ENCODE peak calls at places on chromosomes 6 and 20, in four cellular contexts. P is omental fat pad, I is activated B cell treated with CpG ODN at 0.5 μM for 24 hours, U is HCT116. B is an unnamed sample.
A peak's percentile ranks its signal among the peaks of the same experiment; 100 is the strongest.

GRCh38 chr6:9225441-9225871 is 790.1 kb upstream of the SLC35B3 start:
- DNase-seq in P (no peak), I (no peak), U (no peak), B (no peak)

GRCh38 chr6:780669-781068 is 87.7 kb upstream of the EXOC2 start:
- DNase-seq in P (no peak), I (no peak), U (no peak), B (no peak)

GRCh38 chr20:63284544-63284949 is 8.4 kb upstream of the COL20A1 start:
- DNase-seq in P (no peak), I (no peak), U (no peak), B (no peak)

GRCh38 chr20:40690836-40691565 is 2.0 kb upstream of the MAFB start:
- DNase-seq in P (no peak), I (no peak), U (no peak), B (no peak)

GRCh38 chr20:63405102-63405730 is 44.1 kb upstream of the CHRNA4 start:
- DNase-seq in P (no peak), I (no peak), U (no peak), B (no peak)

GRCh38 chr6:98824163-98824906 is 10.0 kb upstream of the POU3F2 start:
- DNase-seq in P (no peak), I (no peak), U (no peak), B (no peak)

GRCh38 chr20:10306440-10307358 is 88.1 kb downstream of the SNAP25 start:
- DNase-seq in P (no peak), I (no peak), U (no peak), B (no peak)

GRCh38 chr20:57432874-57433491 is 41.8 kb downstream of the RBM38 start:
- DNase-seq in P (no peak), I (peak; percentile 53), U (no peak), B (peak; percentile 72)

GRCh38 chr6:12198851-12199250 is 91.3 kb upstream of the EDN1 start:
- DNase-seq in P (no peak), I (no peak), U (no peak), B (no peak)

GRCh38 chr20:47358672-47359532 is 2.4 kb upstream of the ZMYND8 start:
- DNase-seq in P (no peak), I (no peak), U (peak; percentile 49), B (peak; percentile 94)

GRCh38 chr6:157929076-157929475 is 52.6 kb upstream of the SYNJ2 start:
- DNase-seq in P (no peak), I (no peak), U (no peak), B (no peak)

GRCh38 chr20:32891926-32892660 is 33.4 kb downstream of the EFCAB8 start:
- DNase-seq in P (no peak), I (no peak), U (no peak), B (no peak)

GRCh38 chr6:28522594-28523557 is 2.8 kb upstream of the GPX5 start:
- DNase-seq in P (no peak), I (no peak), U (no peak), B (no peak)

GRCh38 chr6:108945686-108946158 is 97.5 kb downstream of the ARMC2 start:
- DNase-seq in P (no peak), I (no peak), U (no peak), B (no peak)

DNA sequence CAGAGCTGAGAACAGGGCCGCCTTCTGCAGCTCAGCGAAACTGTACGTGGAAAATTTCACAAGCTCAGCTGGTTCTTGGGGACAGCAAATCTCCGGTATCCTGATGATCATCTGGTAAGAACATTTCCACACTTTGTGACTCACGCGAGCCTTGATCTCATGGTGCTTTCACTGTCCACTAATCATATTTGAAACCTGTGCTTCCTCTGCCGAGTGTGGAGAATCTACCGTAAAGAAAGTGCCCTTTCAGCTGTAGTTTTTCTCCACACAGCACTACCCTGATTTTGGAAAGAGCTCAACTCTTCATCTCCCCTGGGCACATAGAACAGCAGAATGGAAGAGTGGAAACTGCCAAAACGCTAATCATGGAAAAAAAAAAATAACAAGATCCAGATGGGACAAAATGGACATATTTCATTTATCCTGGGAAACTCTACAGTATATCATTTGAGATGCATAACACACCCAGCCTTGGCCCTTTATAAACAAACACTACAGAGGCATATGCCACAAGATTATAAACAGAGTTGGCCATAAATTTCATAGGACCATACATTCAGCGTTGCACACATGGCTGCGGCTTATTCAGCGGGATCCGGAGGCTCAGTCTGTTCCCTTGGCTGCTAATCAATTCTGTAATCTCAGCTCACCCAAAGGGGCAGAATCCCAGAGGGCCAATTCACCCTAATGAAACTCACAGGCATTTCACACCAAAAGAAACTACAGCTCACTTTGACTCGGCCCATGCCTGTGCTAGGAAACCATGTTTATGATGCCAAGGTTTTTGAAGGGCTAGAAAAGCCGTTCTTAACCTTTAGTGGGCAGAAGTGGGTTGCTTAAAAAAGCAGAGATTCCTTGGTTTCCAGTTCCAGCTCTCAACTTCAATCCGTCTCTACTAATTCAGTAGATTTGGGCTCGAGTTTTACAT is 434.6 kb downstream of the HDGFL1 start:
- DNase-seq in P (no peak), I (no peak), U (no peak), B (no peak)
- TF ChIP-seq CTCF in P (no peak), I (no peak), U (no peak), B (no peak)

GRCh38 chr20:1671891-1672669 is 14.5 kb upstream of the SIRPG start:
- DNase-seq in P (no peak), I (no peak), U (no peak), B (no peak)

GRCh38 chr20:1673424-1673823 is 15.8 kb upstream of the SIRPG start:
- DNase-seq in P (no peak), I (no peak), U (no peak), B (no peak)

GRCh38 chr20:1674361-1674760 is 16.8 kb upstream of the SIRPG start:
- DNase-seq in P (no peak), I (no peak), U (no peak), B (no peak)

GRCh38 chr20:1674990-1675389 is 17.4 kb upstream of the SIRPG start:
- DNase-seq in P (no peak), I (no peak), U (no peak), B (no peak)

GRCh38 chr20:1672728-1673127 is 15.1 kb upstream of the SIRPG start:
- DNase-seq in P (no peak), I (no peak), U (no peak), B (no peak)
- TF ChIP-seq CTCF in P (no peak), I (no peak), U (no peak), B (no peak)

GRCh38 chr6:116973992-116974391 is 97.0 kb downstream of the RFX6 start:
- DNase-seq in P (no peak), I (no peak), U (no peak), B (no peak)

GRCh38 chr6:116969211-116969863 is 92.3 kb downstream of the RFX6 start:
- DNase-seq in P (no peak), I (no peak), U (peak; percentile 57), B (peak; percentile 50)

GRCh38 chr6:116974526-116974925 is 97.5 kb downstream of the RFX6 start:
- DNase-seq in P (no peak), I (no peak), U (no peak), B (no peak)

GRCh38 chr6:116974942-116975341 is 97.9 kb downstream of the RFX6 start:
- DNase-seq in P (no peak), I (no peak), U (no peak), B (no peak)

GRCh38 chr6:116971959-116972358 is 94.9 kb downstream of the RFX6 start:
- DNase-seq in P (no peak), I (no peak), U (peak; percentile 54), B (peak; percentile 45)
- TF ChIP-seq CTCF in P (no peak), I (no peak), U (peak; percentile 53), B (peak; percentile 21)

GRCh38 chr20:36951977-36952738 is 650 bp upstream of the SAMHD1 start:
- DNase-seq in P (no peak), I (no peak), U (no peak), B (no peak)

GRCh38 chr20:36956674-36957073 is 5.2 kb upstream of the SAMHD1 start:
- DNase-seq in P (no peak), I (no peak), U (no peak), B (no peak)

GRCh38 chr20:36950432-36951197 is 893 bp downstream of the SAMHD1 start:
- DNase-seq in P (no peak), I (no peak), U (no peak), B (peak; percentile 50)

DNA sequence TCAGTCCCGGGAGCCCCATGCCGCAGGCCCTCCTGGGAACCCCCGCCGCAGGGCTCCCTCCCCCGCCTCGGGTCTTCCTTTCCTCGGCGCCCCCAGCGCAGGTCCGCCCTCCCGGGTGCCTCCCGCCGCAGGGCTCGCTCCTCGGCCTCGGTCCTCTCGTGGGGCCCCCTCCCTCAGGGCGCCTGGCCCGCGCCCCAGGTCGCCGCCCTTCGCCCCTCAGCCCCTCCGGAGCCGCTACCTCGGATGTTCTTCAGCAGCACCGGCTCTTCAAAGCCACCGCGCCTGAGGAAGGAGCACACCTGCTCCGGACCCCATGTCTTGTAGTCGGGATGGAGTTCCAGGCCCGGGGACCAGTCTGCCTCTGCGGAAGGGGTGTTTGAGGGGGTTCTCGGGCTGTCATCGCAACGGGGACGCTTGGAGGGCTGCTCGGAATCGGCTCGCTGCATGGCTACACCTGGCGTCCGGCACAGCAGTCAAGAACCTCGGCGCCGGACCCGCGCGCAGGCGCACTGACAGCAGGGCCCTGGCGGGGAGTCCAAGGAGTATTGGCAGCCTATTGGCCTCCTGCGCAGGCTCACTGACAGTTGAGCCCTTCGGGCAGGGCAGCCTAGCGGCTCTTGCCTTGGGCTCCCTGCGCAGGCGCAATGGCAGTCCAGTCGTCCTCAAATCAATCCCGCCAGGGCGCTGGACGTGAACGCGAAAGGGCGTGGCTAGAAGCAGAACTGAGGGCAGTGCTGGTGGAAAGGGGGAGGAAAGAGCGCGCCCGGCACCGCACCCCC is at the start of gene SAMHD1:
- DNase-seq in P (peak; percentile 82), I (peak; percentile 85), U (peak; percentile 96), B (peak; percentile 100)
- TF ChIP-seq CTCF in P (no peak), I (no peak), U (no peak), B (no peak)

GRCh38 chr6:167907837-167908681 is 81.3 kb downstream of the AFDN start:
- DNase-seq in P (no peak), I (no peak), U (peak; percentile 18), B (peak; percentile 38)
- TF ChIP-seq CTCF in P (no peak), I (no peak), U (peak; percentile 56), B (peak; percentile 13)

DNA sequence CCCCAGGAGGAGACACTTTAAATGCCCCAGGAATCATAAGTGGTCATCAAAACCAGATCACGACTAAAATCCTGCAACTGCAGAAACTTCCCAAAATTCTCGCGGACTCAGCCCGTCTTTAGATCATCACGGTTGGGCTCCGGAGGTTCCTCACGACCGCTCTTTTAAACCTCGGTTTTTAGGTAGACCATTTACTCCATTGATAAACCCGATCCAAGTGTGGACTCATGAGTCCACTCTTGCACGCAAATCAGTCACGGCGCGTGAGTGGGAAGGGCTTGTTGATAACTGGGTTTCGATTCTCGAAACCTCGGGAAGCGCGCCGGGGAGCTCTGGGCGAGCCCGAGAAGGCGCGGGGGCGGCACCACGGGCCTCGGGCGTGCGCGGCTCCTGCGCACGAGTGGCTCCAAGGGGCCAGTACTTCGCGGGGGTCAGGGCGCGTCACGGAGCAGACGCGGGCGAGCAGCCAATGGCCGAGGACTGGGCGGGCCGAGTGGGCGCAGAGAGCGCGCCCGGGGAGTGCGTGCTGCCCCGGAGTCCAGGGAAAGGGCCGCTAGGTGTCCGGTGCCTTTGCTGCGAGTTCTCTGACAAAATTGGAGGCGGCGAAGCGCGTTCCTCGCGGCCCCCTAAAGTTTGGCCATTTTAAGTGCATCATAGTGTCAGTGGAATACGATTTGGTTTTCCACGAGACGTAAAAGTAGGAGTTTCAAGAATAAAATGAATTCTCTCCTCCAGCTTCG is 658 bp upstream of the TENT5A start:
- DNase-seq in P (peak; percentile 79), I (peak; percentile 65), U (peak; percentile 69), B (peak; percentile 87)
- TF ChIP-seq CTCF in P (no peak), I (no peak), U (peak; percentile 19), B (no peak)

DNA sequence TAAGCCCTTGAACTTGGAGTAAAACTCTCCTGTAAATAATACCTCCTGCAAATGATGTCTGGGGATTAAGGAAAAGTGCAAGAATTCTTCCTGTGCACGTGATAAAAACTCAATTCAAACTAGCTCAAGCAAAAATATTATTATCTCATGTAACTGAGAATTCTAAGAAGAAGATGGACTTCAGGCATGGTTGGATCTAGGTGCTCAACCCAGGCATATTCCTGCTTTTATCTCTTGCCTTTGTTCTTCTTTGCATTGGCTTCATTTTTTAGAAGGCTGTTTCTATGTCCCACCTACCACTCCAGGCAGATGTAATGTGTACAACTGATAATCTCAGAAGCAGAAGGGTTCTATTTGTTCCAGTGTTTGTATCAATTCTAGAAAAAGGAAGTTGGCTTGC is 95.8 kb downstream of the DACT2 start:
- DNase-seq in P (no peak), I (no peak), U (no peak), B (no peak)
- TF ChIP-seq CTCF in P (no peak), I (no peak), U (no peak), B (no peak)